ENCODE peak calls at places on chromosome 7, in eight cellular contexts. One of them, this sample, is unnamed.

GRCh38 chr7:47513741-47514241 is 68.1 kb downstream of the TNS3 start:
- DNase-seq in A172: peak; percentile 51
- DNase-seq in CMK: no peak
- DNase-seq in astrocyte of the spinal cord: peak; percentile 79
- DNase-seq in left lung: no peak
- DNase-seq in activated CD8-positive, alpha-beta memory T cell treated with anti-CD3 and anti-CD28 coated beads for 48 hours: no peak
- DNase-seq in AML-193: no peak
- DNase-seq in NCI-H748 treated with DMSO at 0.1 percent for 48 hours: no peak
- DNase-seq in this sample: no peak

GRCh38 chr7:1053002-1053411 is 8.7 kb downstream of the GPR146 start:
- DNase-seq in A172: no peak
- DNase-seq in CMK: no peak
- DNase-seq in astrocyte of the spinal cord: no peak
- DNase-seq in left lung: peak; percentile 65
- DNase-seq in activated CD8-positive, alpha-beta memory T cell treated with anti-CD3 and anti-CD28 coated beads for 48 hours: no peak
- DNase-seq in AML-193: no peak
- DNase-seq in NCI-H748 treated with DMSO at 0.1 percent for 48 hours: no peak
- DNase-seq in this sample: no peak

GRCh38 chr7:145156834-145157233 is 321.0 kb upstream of the TPK1 start:
- DNase-seq in A172: no peak
- DNase-seq in CMK: no peak
- DNase-seq in astrocyte of the spinal cord: no peak
- DNase-seq in left lung: no peak
- DNase-seq in activated CD8-positive, alpha-beta memory T cell treated with anti-CD3 and anti-CD28 coated beads for 48 hours: no peak
- DNase-seq in AML-193: no peak
- DNase-seq in NCI-H748 treated with DMSO at 0.1 percent for 48 hours: peak; percentile 5
- DNase-seq in this sample: no peak

GRCh38 chr7:41656357-41656756 is 46.5 kb downstream of the INHBA start:
- DNase-seq in A172: no peak
- DNase-seq in CMK: no peak
- DNase-seq in astrocyte of the spinal cord: peak; percentile 39
- DNase-seq in left lung: no peak
- DNase-seq in activated CD8-positive, alpha-beta memory T cell treated with anti-CD3 and anti-CD28 coated beads for 48 hours: no peak
- DNase-seq in AML-193: no peak
- DNase-seq in NCI-H748 treated with DMSO at 0.1 percent for 48 hours: no peak
- DNase-seq in this sample: no peak

GRCh38 chr7:121575194-121575766 is 179.2 kb upstream of the FAM3C start:
- DNase-seq in A172: no peak
- DNase-seq in CMK: no peak
- DNase-seq in astrocyte of the spinal cord: no peak
- DNase-seq in left lung: no peak
- DNase-seq in activated CD8-positive, alpha-beta memory T cell treated with anti-CD3 and anti-CD28 coated beads for 48 hours: no peak
- DNase-seq in AML-193: no peak
- DNase-seq in NCI-H748 treated with DMSO at 0.1 percent for 48 hours: no peak
- DNase-seq in this sample: no peak

GRCh38 chr7:1236132-1236655 is 3.5 kb downstream of the UNCX start:
- DNase-seq in A172: no peak
- DNase-seq in CMK: no peak
- DNase-seq in astrocyte of the spinal cord: no peak
- DNase-seq in left lung: peak; percentile 38
- DNase-seq in activated CD8-positive, alpha-beta memory T cell treated with anti-CD3 and anti-CD28 coated beads for 48 hours: no peak
- DNase-seq in AML-193: no peak
- DNase-seq in NCI-H748 treated with DMSO at 0.1 percent for 48 hours: no peak
- DNase-seq in this sample: no peak

GRCh38 chr7:119720541-119720940 is 552.4 kb upstream of the KCND2 start:
- DNase-seq in A172: peak; percentile 81
- DNase-seq in CMK: no peak
- DNase-seq in astrocyte of the spinal cord: peak; percentile 81
- DNase-seq in left lung: no peak
- DNase-seq in activated CD8-positive, alpha-beta memory T cell treated with anti-CD3 and anti-CD28 coated beads for 48 hours: no peak
- DNase-seq in AML-193: no peak
- DNase-seq in NCI-H748 treated with DMSO at 0.1 percent for 48 hours: no peak
- DNase-seq in this sample: no peak

GRCh38 chr7:151276651-151277590 is 28.4 kb upstream of the SMARCD3 start:
- DNase-seq in A172: peak; percentile 37
- DNase-seq in CMK: no peak
- DNase-seq in astrocyte of the spinal cord: peak; percentile 45
- DNase-seq in left lung: peak; percentile 89
- DNase-seq in activated CD8-positive, alpha-beta memory T cell treated with anti-CD3 and anti-CD28 coated beads for 48 hours: peak; percentile 20
- DNase-seq in AML-193: peak; percentile 56
- DNase-seq in NCI-H748 treated with DMSO at 0.1 percent for 48 hours: peak; percentile 28
- DNase-seq in this sample: peak; percentile 74

GRCh38 chr7:39741942-39742623 is 118.7 kb downstream of the RALA start:
- DNase-seq in A172: peak; percentile 39
- DNase-seq in CMK: peak; percentile 15
- DNase-seq in astrocyte of the spinal cord: peak; percentile 37
- DNase-seq in left lung: peak; percentile 83
- DNase-seq in activated CD8-positive, alpha-beta memory T cell treated with anti-CD3 and anti-CD28 coated beads for 48 hours: no peak
- DNase-seq in AML-193: no peak
- DNase-seq in NCI-H748 treated with DMSO at 0.1 percent for 48 hours: no peak
- DNase-seq in this sample: peak; percentile 77

GRCh38 chr7:114631249-114631822 is 216.7 kb downstream of the FOXP2 start:
- DNase-seq in A172: no peak
- DNase-seq in CMK: no peak
- DNase-seq in astrocyte of the spinal cord: no peak
- DNase-seq in left lung: peak; percentile 13
- DNase-seq in activated CD8-positive, alpha-beta memory T cell treated with anti-CD3 and anti-CD28 coated beads for 48 hours: no peak
- DNase-seq in AML-193: no peak
- DNase-seq in NCI-H748 treated with DMSO at 0.1 percent for 48 hours: no peak
- DNase-seq in this sample: no peak

GRCh38 chr7:43513236-43513635 is 69.7 kb upstream of the STK17A start:
- DNase-seq in A172: no peak
- DNase-seq in CMK: no peak
- DNase-seq in astrocyte of the spinal cord: peak; percentile 12
- DNase-seq in left lung: no peak
- DNase-seq in activated CD8-positive, alpha-beta memory T cell treated with anti-CD3 and anti-CD28 coated beads for 48 hours: no peak
- DNase-seq in AML-193: no peak
- DNase-seq in NCI-H748 treated with DMSO at 0.1 percent for 48 hours: peak; percentile 37
- DNase-seq in this sample: no peak

GRCh38 chr7:33701189-33701740 is 204.1 kb upstream of the BMPER start:
- DNase-seq in A172: no peak
- DNase-seq in CMK: no peak
- DNase-seq in astrocyte of the spinal cord: no peak
- DNase-seq in left lung: no peak
- DNase-seq in activated CD8-positive, alpha-beta memory T cell treated with anti-CD3 and anti-CD28 coated beads for 48 hours: no peak
- DNase-seq in AML-193: no peak
- DNase-seq in NCI-H748 treated with DMSO at 0.1 percent for 48 hours: no peak
- DNase-seq in this sample: no peak

GRCh38 chr7:4712371-4713182 is 30.5 kb downstream of the FOXK1 start:
- DNase-seq in A172: no peak
- DNase-seq in CMK: no peak
- DNase-seq in astrocyte of the spinal cord: peak; percentile 29
- DNase-seq in left lung: no peak
- DNase-seq in activated CD8-positive, alpha-beta memory T cell treated with anti-CD3 and anti-CD28 coated beads for 48 hours: no peak
- DNase-seq in AML-193: no peak
- DNase-seq in NCI-H748 treated with DMSO at 0.1 percent for 48 hours: peak; percentile 86
- DNase-seq in this sample: no peak

GRCh38 chr7:138608292-138608691 is 92.9 kb downstream of the SVOPL start:
- DNase-seq in A172: no peak
- DNase-seq in CMK: no peak
- DNase-seq in astrocyte of the spinal cord: peak; percentile 59
- DNase-seq in left lung: no peak
- DNase-seq in activated CD8-positive, alpha-beta memory T cell treated with anti-CD3 and anti-CD28 coated beads for 48 hours: no peak
- DNase-seq in AML-193: no peak
- DNase-seq in NCI-H748 treated with DMSO at 0.1 percent for 48 hours: no peak
- DNase-seq in this sample: no peak

GRCh38 chr7:32104766-32105165 is 34.6 kb upstream of the PDE1C start:
- DNase-seq in A172: no peak
- DNase-seq in CMK: no peak
- DNase-seq in astrocyte of the spinal cord: no peak
- DNase-seq in left lung: no peak
- DNase-seq in activated CD8-positive, alpha-beta memory T cell treated with anti-CD3 and anti-CD28 coated beads for 48 hours: no peak
- DNase-seq in AML-193: no peak
- DNase-seq in NCI-H748 treated with DMSO at 0.1 percent for 48 hours: no peak
- DNase-seq in this sample: no peak

This sample was measured in aorta.